ENCODE peak calls at places on chromosomes 6 and 20, in eight cellular contexts. One of them, this sample, is unnamed.

GRCh38 chr6:36109092-36109491 is 21.2 kb upstream of the MAPK13 start:
- DNase-seq in fibroblast of the aortic adventitia: no peak
- DNase-seq in brain microvascular endothelial cell: no peak
- DNase-seq in CD4-positive, alpha-beta memory T cell: peak
- DNase-seq in GM19239: no peak
- DNase-seq in suprapubic skin: no peak
- DNase-seq in stimulated activated naive CD8-positive, alpha-beta T cell treated with anti-CD3 and anti-CD28 coated beads, Interleukin-15, Interleukin-2, amounts not matched to agents 100 U/mL and 50 U/mL, for 24 hours: no peak
- DNase-seq in stomach: no peak
- DNase-seq in this sample: peak

GRCh38 chr6:72371473-72371872 is 250.4 kb upstream of the KCNQ5 start:
- DNase-seq in fibroblast of the aortic adventitia: no peak
- DNase-seq in brain microvascular endothelial cell: no peak
- DNase-seq in CD4-positive, alpha-beta memory T cell: no peak
- DNase-seq in GM19239: no peak
- DNase-seq in suprapubic skin: no peak
- DNase-seq in stimulated activated naive CD8-positive, alpha-beta T cell treated with anti-CD3 and anti-CD28 coated beads, Interleukin-15, Interleukin-2, amounts not matched to agents 100 U/mL and 50 U/mL, for 24 hours: no peak
- DNase-seq in stomach: no peak
- DNase-seq in this sample: no peak

GRCh38 chr6:11139051-11139960 is 27.8 kb upstream of the ERVFRD-1 start:
- DNase-seq in fibroblast of the aortic adventitia: peak
- DNase-seq in brain microvascular endothelial cell: no peak
- DNase-seq in CD4-positive, alpha-beta memory T cell: no peak
- DNase-seq in GM19239: no peak
- DNase-seq in suprapubic skin: no peak
- DNase-seq in stimulated activated naive CD8-positive, alpha-beta T cell treated with anti-CD3 and anti-CD28 coated beads, Interleukin-15, Interleukin-2, amounts not matched to agents 100 U/mL and 50 U/mL, for 24 hours: no peak
- DNase-seq in stomach: no peak
- DNase-seq in this sample: no peak

GRCh38 chr6:106609699-106610098 is 19.6 kb downstream of the RTN4IP1 start:
- DNase-seq in fibroblast of the aortic adventitia: peak
- DNase-seq in brain microvascular endothelial cell: no peak
- DNase-seq in CD4-positive, alpha-beta memory T cell: no peak
- DNase-seq in GM19239: no peak
- DNase-seq in suprapubic skin: no peak
- DNase-seq in stimulated activated naive CD8-positive, alpha-beta T cell treated with anti-CD3 and anti-CD28 coated beads, Interleukin-15, Interleukin-2, amounts not matched to agents 100 U/mL and 50 U/mL, for 24 hours: no peak
- DNase-seq in stomach: no peak
- DNase-seq in this sample: no peak

GRCh38 chr6:130365166-130366010 is 429 bp upstream of the TMEM200A start:
- DNase-seq in fibroblast of the aortic adventitia: peak
- DNase-seq in brain microvascular endothelial cell: peak
- DNase-seq in CD4-positive, alpha-beta memory T cell: peak
- DNase-seq in GM19239: peak
- DNase-seq in suprapubic skin: peak
- DNase-seq in stimulated activated naive CD8-positive, alpha-beta T cell treated with anti-CD3 and anti-CD28 coated beads, Interleukin-15, Interleukin-2, amounts not matched to agents 100 U/mL and 50 U/mL, for 24 hours: peak
- DNase-seq in stomach: peak
- DNase-seq in this sample: peak

GRCh38 chr20:10992776-10993175 is 319.0 kb upstream of the JAG1 start:
- DNase-seq in fibroblast of the aortic adventitia: peak
- DNase-seq in brain microvascular endothelial cell: no peak
- DNase-seq in CD4-positive, alpha-beta memory T cell: no peak
- DNase-seq in GM19239: no peak
- DNase-seq in suprapubic skin: no peak
- DNase-seq in stimulated activated naive CD8-positive, alpha-beta T cell treated with anti-CD3 and anti-CD28 coated beads, Interleukin-15, Interleukin-2, amounts not matched to agents 100 U/mL and 50 U/mL, for 24 hours: no peak
- DNase-seq in stomach: no peak
- DNase-seq in this sample: no peak

GRCh38 chr6:124927806-124928205 is 34.4 kb upstream of the RNF217 start:
- DNase-seq in fibroblast of the aortic adventitia: peak
- DNase-seq in brain microvascular endothelial cell: peak
- DNase-seq in CD4-positive, alpha-beta memory T cell: no peak
- DNase-seq in GM19239: no peak
- DNase-seq in suprapubic skin: no peak
- DNase-seq in stimulated activated naive CD8-positive, alpha-beta T cell treated with anti-CD3 and anti-CD28 coated beads, Interleukin-15, Interleukin-2, amounts not matched to agents 100 U/mL and 50 U/mL, for 24 hours: no peak
- DNase-seq in stomach: no peak
- DNase-seq in this sample: no peak

GRCh38 chr6:43760799-43761168 is 9.2 kb upstream of the VEGFA start:
- DNase-seq in fibroblast of the aortic adventitia: no peak
- DNase-seq in brain microvascular endothelial cell: no peak
- DNase-seq in CD4-positive, alpha-beta memory T cell: no peak
- DNase-seq in GM19239: no peak
- DNase-seq in suprapubic skin: no peak
- DNase-seq in stimulated activated naive CD8-positive, alpha-beta T cell treated with anti-CD3 and anti-CD28 coated beads, Interleukin-15, Interleukin-2, amounts not matched to agents 100 U/mL and 50 U/mL, for 24 hours: no peak
- DNase-seq in stomach: no peak
- DNase-seq in this sample: no peak

GRCh38 chr6:14121936-14122344 is 4.4 kb downstream of the CD83 start:
- DNase-seq in fibroblast of the aortic adventitia: no peak
- DNase-seq in brain microvascular endothelial cell: no peak
- DNase-seq in CD4-positive, alpha-beta memory T cell: no peak
- DNase-seq in GM19239: peak
- DNase-seq in suprapubic skin: no peak
- DNase-seq in stimulated activated naive CD8-positive, alpha-beta T cell treated with anti-CD3 and anti-CD28 coated beads, Interleukin-15, Interleukin-2, amounts not matched to agents 100 U/mL and 50 U/mL, for 24 hours: peak
- DNase-seq in stomach: no peak
- DNase-seq in this sample: no peak

GRCh38 chr6:163189609-163190008 is 224.9 kb upstream of the QKI start:
- DNase-seq in fibroblast of the aortic adventitia: no peak
- DNase-seq in brain microvascular endothelial cell: no peak
- DNase-seq in CD4-positive, alpha-beta memory T cell: no peak
- DNase-seq in GM19239: no peak
- DNase-seq in suprapubic skin: no peak
- DNase-seq in stimulated activated naive CD8-positive, alpha-beta T cell treated with anti-CD3 and anti-CD28 coated beads, Interleukin-15, Interleukin-2, amounts not matched to agents 100 U/mL and 50 U/mL, for 24 hours: no peak
- DNase-seq in stomach: no peak
- DNase-seq in this sample: no peak

GRCh38 chr6:170347975-170348374 is 41.4 kb downstream of the FAM120B start:
- DNase-seq in fibroblast of the aortic adventitia: no peak
- DNase-seq in brain microvascular endothelial cell: no peak
- DNase-seq in CD4-positive, alpha-beta memory T cell: no peak
- DNase-seq in GM19239: no peak
- DNase-seq in suprapubic skin: no peak
- DNase-seq in stimulated activated naive CD8-positive, alpha-beta T cell treated with anti-CD3 and anti-CD28 coated beads, Interleukin-15, Interleukin-2, amounts not matched to agents 100 U/mL and 50 U/mL, for 24 hours: no peak
- DNase-seq in stomach: no peak
- DNase-seq in this sample: no peak

GRCh38 chr6:153024401-153025017 is 22.0 kb upstream of the MTRF1L start:
- DNase-seq in fibroblast of the aortic adventitia: peak
- DNase-seq in brain microvascular endothelial cell: peak
- DNase-seq in CD4-positive, alpha-beta memory T cell: peak
- DNase-seq in GM19239: peak
- DNase-seq in suprapubic skin: no peak
- DNase-seq in stimulated activated naive CD8-positive, alpha-beta T cell treated with anti-CD3 and anti-CD28 coated beads, Interleukin-15, Interleukin-2, amounts not matched to agents 100 U/mL and 50 U/mL, for 24 hours: peak
- DNase-seq in stomach: peak
- DNase-seq in this sample: peak

GRCh38 chr6:45991189-45991588 is 24.5 kb downstream of the CLIC5 start:
- DNase-seq in fibroblast of the aortic adventitia: no peak
- DNase-seq in brain microvascular endothelial cell: no peak
- DNase-seq in CD4-positive, alpha-beta memory T cell: no peak
- DNase-seq in GM19239: no peak
- DNase-seq in suprapubic skin: no peak
- DNase-seq in stimulated activated naive CD8-positive, alpha-beta T cell treated with anti-CD3 and anti-CD28 coated beads, Interleukin-15, Interleukin-2, amounts not matched to agents 100 U/mL and 50 U/mL, for 24 hours: no peak
- DNase-seq in stomach: no peak
- DNase-seq in this sample: no peak

GRCh38 chr20:59640267-59640666 is 35.9 kb downstream of the PHACTR3 start:
- DNase-seq in fibroblast of the aortic adventitia: no peak
- DNase-seq in brain microvascular endothelial cell: no peak
- DNase-seq in CD4-positive, alpha-beta memory T cell: no peak
- DNase-seq in GM19239: no peak
- DNase-seq in suprapubic skin: no peak
- DNase-seq in stimulated activated naive CD8-positive, alpha-beta T cell treated with anti-CD3 and anti-CD28 coated beads, Interleukin-15, Interleukin-2, amounts not matched to agents 100 U/mL and 50 U/mL, for 24 hours: no peak
- DNase-seq in stomach: peak
- DNase-seq in this sample: no peak

GRCh38 chr6:165106261-165106660 is 203.1 kb downstream of the C6orf118 start:
- DNase-seq in fibroblast of the aortic adventitia: no peak
- DNase-seq in brain microvascular endothelial cell: no peak
- DNase-seq in CD4-positive, alpha-beta memory T cell: no peak
- DNase-seq in GM19239: no peak
- DNase-seq in suprapubic skin: no peak
- DNase-seq in stimulated activated naive CD8-positive, alpha-beta T cell treated with anti-CD3 and anti-CD28 coated beads, Interleukin-15, Interleukin-2, amounts not matched to agents 100 U/mL and 50 U/mL, for 24 hours: no peak
- DNase-seq in stomach: no peak
- DNase-seq in this sample: no peak

GRCh38 chr6:168803874-168804273 is 362.9 kb downstream of the SMOC2 start:
- DNase-seq in fibroblast of the aortic adventitia: no peak
- DNase-seq in brain microvascular endothelial cell: no peak
- DNase-seq in CD4-positive, alpha-beta memory T cell: no peak
- DNase-seq in GM19239: no peak
- DNase-seq in suprapubic skin: no peak
- DNase-seq in stimulated activated naive CD8-positive, alpha-beta T cell treated with anti-CD3 and anti-CD28 coated beads, Interleukin-15, Interleukin-2, amounts not matched to agents 100 U/mL and 50 U/mL, for 24 hours: no peak
- DNase-seq in stomach: no peak
- DNase-seq in this sample: no peak

GRCh38 chr20:59690101-59690500 is 85.8 kb downstream of the PHACTR3 start:
- DNase-seq in fibroblast of the aortic adventitia: no peak
- DNase-seq in brain microvascular endothelial cell: no peak
- DNase-seq in CD4-positive, alpha-beta memory T cell: no peak
- DNase-seq in GM19239: no peak
- DNase-seq in suprapubic skin: no peak
- DNase-seq in stimulated activated naive CD8-positive, alpha-beta T cell treated with anti-CD3 and anti-CD28 coated beads, Interleukin-15, Interleukin-2, amounts not matched to agents 100 U/mL and 50 U/mL, for 24 hours: no peak
- DNase-seq in stomach: no peak
- DNase-seq in this sample: no peak

GRCh38 chr20:63094767-63095499 is 88.2 kb upstream of the BHLHE23 start:
- DNase-seq in fibroblast of the aortic adventitia: no peak
- DNase-seq in brain microvascular endothelial cell: no peak
- DNase-seq in CD4-positive, alpha-beta memory T cell: no peak
- DNase-seq in GM19239: no peak
- DNase-seq in suprapubic skin: peak
- DNase-seq in stimulated activated naive CD8-positive, alpha-beta T cell treated with anti-CD3 and anti-CD28 coated beads, Interleukin-15, Interleukin-2, amounts not matched to agents 100 U/mL and 50 U/mL, for 24 hours: no peak
- DNase-seq in stomach: no peak
- DNase-seq in this sample: peak

GRCh38 chr6:98949589-98949988 is 1.8 kb upstream of the FBXL4 start:
- DNase-seq in fibroblast of the aortic adventitia: no peak
- DNase-seq in brain microvascular endothelial cell: no peak
- DNase-seq in CD4-positive, alpha-beta memory T cell: no peak
- DNase-seq in GM19239: no peak
- DNase-seq in suprapubic skin: no peak
- DNase-seq in stimulated activated naive CD8-positive, alpha-beta T cell treated with anti-CD3 and anti-CD28 coated beads, Interleukin-15, Interleukin-2, amounts not matched to agents 100 U/mL and 50 U/mL, for 24 hours: no peak
- DNase-seq in stomach: no peak
- DNase-seq in this sample: no peak

GRCh38 chr6:35093118-35093445 is 48.1 kb downstream of the TCP11 start:
- DNase-seq in fibroblast of the aortic adventitia: no peak
- DNase-seq in brain microvascular endothelial cell: no peak
- DNase-seq in CD4-positive, alpha-beta memory T cell: no peak
- DNase-seq in GM19239: no peak
- DNase-seq in suprapubic skin: no peak
- DNase-seq in stimulated activated naive CD8-positive, alpha-beta T cell treated with anti-CD3 and anti-CD28 coated beads, Interleukin-15, Interleukin-2, amounts not matched to agents 100 U/mL and 50 U/mL, for 24 hours: no peak
- DNase-seq in stomach: no peak
- DNase-seq in this sample: no peak

GRCh38 chr6:158751192-158751591 is 68.0 kb downstream of the EZR start:
- DNase-seq in fibroblast of the aortic adventitia: no peak
- DNase-seq in brain microvascular endothelial cell: no peak
- DNase-seq in CD4-positive, alpha-beta memory T cell: no peak
- DNase-seq in GM19239: no peak
- DNase-seq in suprapubic skin: no peak
- DNase-seq in stimulated activated naive CD8-positive, alpha-beta T cell treated with anti-CD3 and anti-CD28 coated beads, Interleukin-15, Interleukin-2, amounts not matched to agents 100 U/mL and 50 U/mL, for 24 hours: no peak
- DNase-seq in stomach: no peak
- DNase-seq in this sample: no peak

GRCh38 chr6:80976336-80976735 is 776.1 kb downstream of the TENT5A start:
- DNase-seq in fibroblast of the aortic adventitia: peak
- DNase-seq in brain microvascular endothelial cell: no peak
- DNase-seq in CD4-positive, alpha-beta memory T cell: no peak
- DNase-seq in GM19239: no peak
- DNase-seq in suprapubic skin: no peak
- DNase-seq in stimulated activated naive CD8-positive, alpha-beta T cell treated with anti-CD3 and anti-CD28 coated beads, Interleukin-15, Interleukin-2, amounts not matched to agents 100 U/mL and 50 U/mL, for 24 hours: no peak
- DNase-seq in stomach: no peak
- DNase-seq in this sample: no peak

GRCh38 chr6:31710490-31711219 is 4.0 kb downstream of the LY6G6F start:
- DNase-seq in fibroblast of the aortic adventitia: no peak
- DNase-seq in brain microvascular endothelial cell: no peak
- DNase-seq in CD4-positive, alpha-beta memory T cell: no peak
- DNase-seq in GM19239: no peak
- DNase-seq in suprapubic skin: no peak
- DNase-seq in stimulated activated naive CD8-positive, alpha-beta T cell treated with anti-CD3 and anti-CD28 coated beads, Interleukin-15, Interleukin-2, amounts not matched to agents 100 U/mL and 50 U/mL, for 24 hours: no peak
- DNase-seq in stomach: no peak
- DNase-seq in this sample: no peak

GRCh38 chr20:37379967-37380828 is 34.3 kb downstream of the SRC start:
- DNase-seq in fibroblast of the aortic adventitia: peak
- DNase-seq in brain microvascular endothelial cell: no peak
- DNase-seq in CD4-positive, alpha-beta memory T cell: peak
- DNase-seq in GM19239: no peak
- DNase-seq in suprapubic skin: no peak
- DNase-seq in stimulated activated naive CD8-positive, alpha-beta T cell treated with anti-CD3 and anti-CD28 coated beads, Interleukin-15, Interleukin-2, amounts not matched to agents 100 U/mL and 50 U/mL, for 24 hours: no peak
- DNase-seq in stomach: no peak
- DNase-seq in this sample: no peak

This sample was measured in naive thymus-derived CD4-positive, alpha-beta T cell.